ENCODE peak calls at places on chromosomes 7 and 10, in eight cellular contexts. H is CD4-positive, alpha-beta memory T cell; X is NCI-H345; E is activated T-cell treated with anti-CD3 and anti-CD28 coated beads for 1 hour; O is cardiac fibroblast; C is stimulated activated CD4-positive, alpha-beta T cell treated with anti-CD3 and anti-CD28 coated beads, Interleukin-15, amount 100 ng/mL, for 1 hour; Z is SK-MEL-5; L is HTR-8/SVneo. S is an unnamed sample.

GRCh38 chr7:14806886-14807285 is 95.7 kb downstream of the DGKB start:
- DNase-seq in H (no peak), X (no peak), E (no peak), O (peak), C (no peak), Z (peak), L (peak), S (no peak)

GRCh38 chr10:77636967-77637473 is 588 bp downstream of the KCNMA1 start:
- DNase-seq in H (no peak), X (no peak), E (no peak), O (no peak), C (no peak), Z (no peak), L (no peak), S (no peak)

GRCh38 chr7:158389514-158390425 is 197.9 kb downstream of the PTPRN2 start:
- DNase-seq in H (no peak), X (no peak), E (no peak), O (no peak), C (no peak), Z (no peak), L (no peak), S (no peak)

GRCh38 chr10:32961343-32961891 is 3.4 kb upstream of the ITGB1 start:
- DNase-seq in H (no peak), X (no peak), E (no peak), O (peak), C (no peak), Z (no peak), L (no peak), S (no peak)

GRCh38 chr10:58072634-58073033 is 195.1 kb downstream of the IPMK start:
- DNase-seq in H (no peak), X (no peak), E (no peak), O (no peak), C (no peak), Z (no peak), L (no peak), S (no peak)

GRCh38 chr10:11595395-11595692 is 16.1 kb downstream of the USP6NL start:
- DNase-seq in H (no peak), X (no peak), E (no peak), O (peak), C (no peak), Z (no peak), L (no peak), S (no peak)

GRCh38 chr10:78910021-78910420 is 158.7 kb upstream of the ZMIZ1 start:
- DNase-seq in H (no peak), X (no peak), E (no peak), O (no peak), C (no peak), Z (no peak), L (no peak), S (no peak)

GRCh38 chr7:55572378-55573233 is at the start of gene VOPP1:
- DNase-seq in H (peak), X (peak), E (peak), O (peak), C (peak), Z (peak), L (peak), S (peak)

GRCh38 chr10:133378251-133379096 is 588 bp upstream of the PAOX start:
- DNase-seq in H (peak), X (peak), E (peak), O (peak), C (no peak), Z (peak), L (peak), S (no peak)

GRCh38 chr7:130758429-130759056 is 24.5 kb upstream of the KLF14 start:
- DNase-seq in H (peak), X (peak), E (no peak), O (peak), C (no peak), Z (peak), L (peak), S (peak)

GRCh38 chr7:934469-935320 is 19.8 kb downstream of the ADAP1 start:
- DNase-seq in H (no peak), X (no peak), E (no peak), O (no peak), C (no peak), Z (no peak), L (no peak), S (no peak)

GRCh38 chr7:74061840-74062539 is 21.6 kb upstream of the LIMK1 start:
- DNase-seq in H (peak), X (no peak), E (peak), O (peak), C (peak), Z (peak), L (peak), S (peak)

GRCh38 chr10:49268185-49268584 is 30.8 kb upstream of the C10orf71 start:
- DNase-seq in H (no peak), X (no peak), E (no peak), O (no peak), C (no peak), Z (peak), L (no peak), S (no peak)

GRCh38 chr7:149109969-149110368 is 16.2 kb downstream of the ZNF425 start:
- DNase-seq in H (no peak), X (no peak), E (no peak), O (no peak), C (no peak), Z (no peak), L (no peak), S (no peak)

GRCh38 chr10:5448333-5449048 is 36.1 kb downstream of the NET1 start:
- DNase-seq in H (no peak), X (no peak), E (no peak), O (no peak), C (no peak), Z (no peak), L (no peak), S (no peak)

GRCh38 chr7:111232249-111233084 is 141.5 kb downstream of the LRRN3 start:
- DNase-seq in H (no peak), X (no peak), E (no peak), O (peak), C (no peak), Z (no peak), L (peak), S (no peak)

GRCh38 chr10:86360657-86361056 is 5.9 kb downstream of the GRID1 start:
- DNase-seq in H (no peak), X (no peak), E (no peak), O (no peak), C (no peak), Z (no peak), L (no peak), S (no peak)

GRCh38 chr10:79067241-79068202 is 1.2 kb upstream of the ZMIZ1 start:
- DNase-seq in H (peak), X (peak), E (peak), O (peak), C (peak), Z (peak), L (peak), S (peak)

GRCh38 chr10:77837248-77837924 is 89.2 kb downstream of the DLG5 start:
- DNase-seq in H (peak), X (peak), E (peak), O (peak), C (peak), Z (peak), L (peak), S (peak)

GRCh38 chr10:47350671-47351640 is 2.8 kb downstream of the RBP3 start:
- DNase-seq in H (no peak), X (no peak), E (no peak), O (no peak), C (no peak), Z (no peak), L (no peak), S (no peak)

GRCh38 chr10:44397476-44398225 is 12.8 kb upstream of the CXCL12 start:
- DNase-seq in H (no peak), X (no peak), E (no peak), O (no peak), C (no peak), Z (no peak), L (no peak), S (no peak)

S was measured in NCI-H2081.